ENCODE peak calls at places on chromosomes 1 and 21, in six cellular contexts. R is IMR-90, W is neuronal stem cell, G is H9, F is H1, J is trophoblast cell. P is an unnamed sample.

GRCh38 chr1:169588785-169589485 is 2.7 kb upstream of the F5 start:
- DNase-seq in R (no peak), W (no peak), G (no peak), F (no peak), J (no peak), P (no peak)

GRCh38 chr1:222546548-222547259 is 1.2 kb downstream of the HHIPL2 start:
- DNase-seq in R (peak; percentile 83), W (no peak), G (no peak), F (no peak), J (peak; percentile 55), P (peak; percentile 74)

GRCh38 chr21:26641062-26641461 is 68.0 kb upstream of the CYYR1 start:
- DNase-seq in R (no peak), W (no peak), G (no peak), F (no peak), J (no peak), P (no peak)

GRCh38 chr21:38631171-38631570 is 132.9 kb upstream of the ERG start:
- DNase-seq in R (no peak), W (no peak), G (no peak), F (no peak), J (no peak), P (no peak)

GRCh38 chr1:172874950-172875349 is 175.8 kb downstream of the TNFSF18 start:
- DNase-seq in R (peak; percentile 54), W (no peak), G (no peak), F (no peak), J (no peak), P (no peak)

GRCh38 chr1:28553229-28553930 is 495 bp downstream of the TRNAU1AP start:
- DNase-seq in R (peak; percentile 51), W (no peak), G (no peak), F (no peak), J (peak; percentile 35), P (peak; percentile 58)

GRCh38 chr1:166675213-166675612 is 164.1 kb upstream of the POGK start:
- DNase-seq in R (no peak), W (no peak), G (no peak), F (no peak), J (no peak), P (no peak)

GRCh38 chr1:145688328-145688727 is 18.8 kb downstream of the PDZK1 start:
- DNase-seq in R (no peak), W (no peak), G (no peak), F (no peak), J (no peak), P (no peak)

GRCh38 chr1:2124446-2125198 is 70.0 kb downstream of the FAAP20 start:
- DNase-seq in R (no peak), W (no peak), G (no peak), F (no peak), J (peak; percentile 56), P (no peak)

GRCh38 chr1:165539908-165540307 is 3.9 kb upstream of the LRRC52 start:
- DNase-seq in R (no peak), W (no peak), G (no peak), F (no peak), J (peak; percentile 54), P (no peak)

GRCh38 chr1:6724517-6725141 is 23.0 kb upstream of the DNAJC11 start:
- DNase-seq in R (peak; percentile 86), W (no peak), G (no peak), F (no peak), J (peak; percentile 99), P (peak; percentile 82)

GRCh38 chr1:111878649-111879048 is 110.8 kb downstream of the KCND3 start:
- DNase-seq in R (no peak), W (no peak), G (no peak), F (no peak), J (no peak), P (peak; percentile 15)

GRCh38 chr1:25568834-25569598 is 25.6 kb downstream of the LDLRAP1 start:
- DNase-seq in R (peak; percentile 88), W (no peak), G (no peak), F (no peak), J (peak; percentile 32), P (peak; percentile 93)

GRCh38 chr1:3067671-3068399 is 1.2 kb upstream of the PRDM16 start:
- DNase-seq in R (no peak), W (no peak), G (no peak), F (peak; percentile 61), J (no peak), P (no peak)

GRCh38 chr21:34936874-34937563 is 112.1 kb downstream of the RUNX1 start:
- DNase-seq in R (no peak), W (no peak), G (no peak), F (no peak), J (no peak), P (no peak)

GRCh38 chr1:44323952-44324351 is 31.1 kb downstream of the ERI3 start:
- DNase-seq in R (no peak), W (no peak), G (no peak), F (no peak), J (peak; percentile 19), P (no peak)

GRCh38 chr21:41167348-41168342 is at the start of gene BACE2:
- DNase-seq in R (peak; percentile 68), W (peak; percentile 38), G (peak; percentile 74), F (peak; percentile 84), J (peak; percentile 84), P (peak; percentile 2)

GRCh38 chr1:36562181-36562685 is 79.5 kb upstream of the CSF3R start:
- DNase-seq in R (no peak), W (no peak), G (peak; percentile 8), F (no peak), J (no peak), P (no peak)

DNA sequence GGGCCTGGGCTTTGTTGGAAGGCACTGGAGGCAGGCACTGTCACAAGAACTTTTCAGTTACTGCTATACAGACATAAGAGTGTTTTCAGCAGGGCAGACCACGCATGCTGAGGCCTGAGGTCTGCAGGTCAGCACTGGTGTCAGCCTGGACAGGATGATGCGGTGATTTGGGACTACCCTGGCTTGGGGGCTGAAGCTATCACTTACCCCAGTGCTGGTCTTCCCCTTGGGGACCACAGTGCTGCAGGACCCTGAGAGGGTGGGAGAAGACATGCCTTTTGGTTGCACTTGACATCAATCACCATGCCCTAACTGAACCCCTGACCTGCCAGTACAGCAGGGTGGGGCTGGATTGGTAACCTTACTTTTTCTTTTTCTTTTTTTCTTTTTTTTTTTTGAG is 9.2 kb downstream of the DMRTB1 start:
- DNase-seq in R (no peak), W (no peak), G (no peak), F (no peak), J (no peak), P (no peak)
- H3K18ac ChIP-seq in R (no peak overlapping the region), W (peak overlapping the region; percentile 32), G (no peak overlapping the region), F (no peak overlapping the region), J (no peak overlapping the region), P (no peak overlapping the region)

GRCh38 chr1:65531972-65532570 is 111.6 kb downstream of the LEPR start:
- DNase-seq in R (no peak), W (no peak), G (no peak), F (no peak), J (no peak), P (no peak)
- H3K14ac ChIP-seq in R (no peak overlapping the region), W (no peak overlapping the region), G (no peak overlapping the region), F (no peak overlapping the region), J (no peak overlapping the region), P (no peak overlapping the region)

GRCh38 chr1:9235560-9235959 is 986 bp downstream of the H6PD start:
- DNase-seq in R (no peak), W (no peak), G (no peak), F (no peak), J (no peak), P (no peak)

GRCh38 chr1:9234223-9235122 is at the start of gene H6PD:
- DNase-seq in R (peak; percentile 75), W (peak; percentile 82), G (peak; percentile 85), F (peak; percentile 86), J (peak; percentile 87), P (peak; percentile 86)

GRCh38 chr1:9233241-9233941 is 1.2 kb upstream of the H6PD start:
- DNase-seq in R (peak; percentile 66), W (no peak), G (peak; percentile 39), F (no peak), J (peak; percentile 43), P (peak; percentile 88)

GRCh38 chr1:9233942-9234222 is 692 bp upstream of the H6PD start:
- DNase-seq in R (no peak), W (no peak), G (no peak), F (no peak), J (no peak), P (no peak)

GRCh38 chr1:9235123-9235513 is 544 bp downstream of the H6PD start:
- DNase-seq in R (peak; percentile 62), W (no peak), G (peak; percentile 43), F (no peak), J (peak; percentile 77), P (peak; percentile 90)
- H3K18ac ChIP-seq in R (peak overlapping the region; percentile 80), W (peak overlapping the region; percentile 88), G (no peak overlapping the region), F (peak overlapping the region; percentile 19), J (peak overlapping the region; percentile 86), P (peak overlapping the region; percentile 98)

DNA sequence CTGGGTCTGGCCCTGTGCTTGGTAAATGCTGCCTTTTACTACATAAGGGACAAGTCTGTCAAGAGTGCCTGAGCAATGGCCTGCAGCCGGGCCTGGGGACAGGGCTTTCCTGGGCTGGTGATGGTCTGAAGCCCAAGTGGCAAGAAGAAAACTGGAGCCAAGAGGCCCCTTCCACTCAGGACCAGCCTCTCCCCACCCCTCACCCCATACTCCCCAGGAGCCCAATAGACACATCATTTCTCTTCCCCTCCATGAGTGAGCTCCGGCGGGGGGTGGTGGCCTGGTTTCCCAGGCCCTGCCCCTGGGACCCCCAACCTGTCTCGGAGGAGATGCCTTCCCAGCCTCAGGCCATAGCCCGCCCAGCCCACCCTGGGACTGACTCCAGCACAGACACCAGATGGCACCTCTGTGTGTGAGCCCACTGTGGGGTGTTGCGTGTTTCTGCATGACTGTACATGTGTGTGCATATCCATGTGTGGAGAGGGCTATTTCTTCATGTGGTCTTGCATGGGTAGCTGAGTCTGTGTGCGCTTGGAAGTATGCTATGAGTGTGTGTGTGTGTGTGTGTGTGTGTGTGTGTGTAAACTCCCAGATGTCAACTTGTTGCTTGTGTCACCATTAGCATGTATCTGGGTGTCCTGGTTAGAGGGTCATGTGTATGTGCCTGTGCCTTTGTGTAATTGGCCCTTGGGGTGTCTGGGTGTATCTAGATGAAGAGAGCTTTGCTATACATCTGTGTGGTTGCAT is 14.3 kb upstream of the LRP8 start:
- DNase-seq in R (no peak), W (no peak), G (peak; percentile 11), F (peak; percentile 27), J (no peak), P (no peak)
- H3K14ac ChIP-seq in R (no peak overlapping the region), W (no peak overlapping the region), G (no peak overlapping the region), F (no peak overlapping the region), J (no peak overlapping the region), P (no peak overlapping the region)

GRCh38 chr1:31991202-31991601 is 22.5 kb upstream of the KHDRBS1 start:
- DNase-seq in R (no peak), W (no peak), G (no peak), F (no peak), J (no peak), P (no peak)
- H3K18ac ChIP-seq in R (no peak overlapping the region), W (no peak overlapping the region), G (no peak overlapping the region), F (no peak overlapping the region), J (no peak overlapping the region), P (no peak overlapping the region)

DNA sequence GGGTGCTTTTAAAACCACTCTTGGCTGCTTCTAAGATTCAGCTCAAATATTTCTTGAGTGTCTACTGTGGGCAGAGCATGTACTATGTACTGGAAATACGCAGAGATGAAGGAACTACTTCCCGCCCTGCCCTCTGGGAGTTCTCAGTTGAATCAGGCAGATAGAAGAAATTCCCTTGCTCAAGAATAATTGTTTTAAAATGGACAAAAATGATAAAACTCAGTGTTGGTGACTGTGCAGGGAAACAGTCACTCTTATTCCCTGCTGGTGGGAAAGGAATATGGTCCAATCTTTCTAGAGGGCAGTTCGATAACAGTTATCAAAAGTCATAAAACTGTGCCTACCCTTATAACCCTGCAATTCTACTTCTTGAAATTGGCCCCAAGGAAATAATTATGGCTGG is 16.9 kb upstream of the GRHL3 start:
- DNase-seq in R (no peak), W (no peak), G (no peak), F (no peak), J (peak; percentile 55), P (no peak)
- H3K14ac ChIP-seq in R (no peak overlapping the region), W (no peak overlapping the region), G (no peak overlapping the region), F (no peak overlapping the region), J (no peak overlapping the region), P (no peak overlapping the region)

P was measured in mesenchymal stem cell.